ENCODE peak calls at places on chromosomes 12 and 14, in eight cellular contexts. One of them, this sample, is unnamed.
A peak's percentile ranks its signal among the peaks of the same experiment; 100 is the strongest.

GRCh38 chr12:47980172-47980571 is 16.8 kb downstream of the TMEM106C start:
- DNase-seq in lower lobe of right lung: no peak
- DNase-seq in stimulated activated naive CD4-positive, alpha-beta T cell treated with Interleukin-2 at 50 U/mL for 16 hours: no peak
- DNase-seq in prostate gland: no peak
- DNase-seq in HEK293T: no peak
- DNase-seq in fibroblast of the aortic adventitia: no peak
- DNase-seq in spleen: peak; percentile 54
- DNase-seq in NCI-H748 treated with DMSO at 0.1 percent for 48 hours: no peak
- DNase-seq in this sample: no peak

GRCh38 chr12:17588968-17589367 is 501.0 kb downstream of the RERGL start:
- DNase-seq in lower lobe of right lung: no peak
- DNase-seq in stimulated activated naive CD4-positive, alpha-beta T cell treated with Interleukin-2 at 50 U/mL for 16 hours: no peak
- DNase-seq in prostate gland: no peak
- DNase-seq in HEK293T: peak; percentile 23
- DNase-seq in fibroblast of the aortic adventitia: no peak
- DNase-seq in spleen: no peak
- DNase-seq in NCI-H748 treated with DMSO at 0.1 percent for 48 hours: peak; percentile 57
- DNase-seq in this sample: no peak

GRCh38 chr12:21725731-21726130 is 48.8 kb downstream of the KCNJ8 start:
- DNase-seq in lower lobe of right lung: no peak
- DNase-seq in stimulated activated naive CD4-positive, alpha-beta T cell treated with Interleukin-2 at 50 U/mL for 16 hours: no peak
- DNase-seq in prostate gland: peak; percentile 29
- DNase-seq in HEK293T: no peak
- DNase-seq in fibroblast of the aortic adventitia: peak; percentile 37
- DNase-seq in spleen: no peak
- DNase-seq in NCI-H748 treated with DMSO at 0.1 percent for 48 hours: no peak
- DNase-seq in this sample: no peak

GRCh38 chr14:68947802-68948201 is 31.3 kb downstream of the ACTN1 start:
- DNase-seq in lower lobe of right lung: no peak
- DNase-seq in stimulated activated naive CD4-positive, alpha-beta T cell treated with Interleukin-2 at 50 U/mL for 16 hours: no peak
- DNase-seq in prostate gland: peak; percentile 36
- DNase-seq in HEK293T: no peak
- DNase-seq in fibroblast of the aortic adventitia: peak; percentile 79
- DNase-seq in spleen: peak; percentile 70
- DNase-seq in NCI-H748 treated with DMSO at 0.1 percent for 48 hours: no peak
- DNase-seq in this sample: peak; percentile 93

GRCh38 chr12:41365653-41366131 is 177.6 kb downstream of the PDZRN4 start:
- DNase-seq in lower lobe of right lung: no peak
- DNase-seq in stimulated activated naive CD4-positive, alpha-beta T cell treated with Interleukin-2 at 50 U/mL for 16 hours: no peak
- DNase-seq in prostate gland: no peak
- DNase-seq in HEK293T: peak; percentile 43
- DNase-seq in fibroblast of the aortic adventitia: no peak
- DNase-seq in spleen: no peak
- DNase-seq in NCI-H748 treated with DMSO at 0.1 percent for 48 hours: peak; percentile 91
- DNase-seq in this sample: no peak

GRCh38 chr14:105529506-105530445 is 3.4 kb downstream of the TMEM121 start:
- DNase-seq in lower lobe of right lung: peak; percentile 51
- DNase-seq in stimulated activated naive CD4-positive, alpha-beta T cell treated with Interleukin-2 at 50 U/mL for 16 hours: peak; percentile 42
- DNase-seq in prostate gland: no peak
- DNase-seq in HEK293T: no peak
- DNase-seq in fibroblast of the aortic adventitia: no peak
- DNase-seq in spleen: peak; percentile 89
- DNase-seq in NCI-H748 treated with DMSO at 0.1 percent for 48 hours: no peak
- DNase-seq in this sample: no peak

GRCh38 chr12:29160230-29160629 is 11.2 kb downstream of the FAR2 start:
- DNase-seq in lower lobe of right lung: no peak
- DNase-seq in stimulated activated naive CD4-positive, alpha-beta T cell treated with Interleukin-2 at 50 U/mL for 16 hours: peak; percentile 5
- DNase-seq in prostate gland: no peak
- DNase-seq in HEK293T: no peak
- DNase-seq in fibroblast of the aortic adventitia: no peak
- DNase-seq in spleen: no peak
- DNase-seq in NCI-H748 treated with DMSO at 0.1 percent for 48 hours: no peak
- DNase-seq in this sample: peak; percentile 18

GRCh38 chr12:27822076-27822712 is 42.2 kb upstream of the MANSC4 start:
- DNase-seq in lower lobe of right lung: no peak
- DNase-seq in stimulated activated naive CD4-positive, alpha-beta T cell treated with Interleukin-2 at 50 U/mL for 16 hours: peak; percentile 77
- DNase-seq in prostate gland: no peak
- DNase-seq in HEK293T: no peak
- DNase-seq in fibroblast of the aortic adventitia: peak; percentile 65
- DNase-seq in spleen: no peak
- DNase-seq in NCI-H748 treated with DMSO at 0.1 percent for 48 hours: no peak
- DNase-seq in this sample: peak; percentile 80

GRCh38 chr12:95788637-95789036 is 1.9 kb downstream of the NTN4 start:
- DNase-seq in lower lobe of right lung: no peak
- DNase-seq in stimulated activated naive CD4-positive, alpha-beta T cell treated with Interleukin-2 at 50 U/mL for 16 hours: no peak
- DNase-seq in prostate gland: no peak
- DNase-seq in HEK293T: no peak
- DNase-seq in fibroblast of the aortic adventitia: peak; percentile 61
- DNase-seq in spleen: no peak
- DNase-seq in NCI-H748 treated with DMSO at 0.1 percent for 48 hours: no peak
- DNase-seq in this sample: peak; percentile 57

GRCh38 chr12:51318846-51319570 is 5.0 kb downstream of the BIN2 start:
- DNase-seq in lower lobe of right lung: peak; percentile 56
- DNase-seq in stimulated activated naive CD4-positive, alpha-beta T cell treated with Interleukin-2 at 50 U/mL for 16 hours: peak; percentile 5
- DNase-seq in prostate gland: no peak
- DNase-seq in HEK293T: no peak
- DNase-seq in fibroblast of the aortic adventitia: no peak
- DNase-seq in spleen: peak; percentile 80
- DNase-seq in NCI-H748 treated with DMSO at 0.1 percent for 48 hours: no peak
- DNase-seq in this sample: no peak

GRCh38 chr12:123928274-123928865 is 44.3 kb downstream of the CCDC92 start:
- DNase-seq in lower lobe of right lung: no peak
- DNase-seq in stimulated activated naive CD4-positive, alpha-beta T cell treated with Interleukin-2 at 50 U/mL for 16 hours: no peak
- DNase-seq in prostate gland: no peak
- DNase-seq in HEK293T: no peak
- DNase-seq in fibroblast of the aortic adventitia: no peak
- DNase-seq in spleen: no peak
- DNase-seq in NCI-H748 treated with DMSO at 0.1 percent for 48 hours: no peak
- DNase-seq in this sample: no peak

GRCh38 chr12:65881965-65882413 is 57.7 kb downstream of the HMGA2 start:
- DNase-seq in lower lobe of right lung: peak; percentile 79
- DNase-seq in stimulated activated naive CD4-positive, alpha-beta T cell treated with Interleukin-2 at 50 U/mL for 16 hours: no peak
- DNase-seq in prostate gland: peak; percentile 50
- DNase-seq in HEK293T: no peak
- DNase-seq in fibroblast of the aortic adventitia: peak; percentile 96
- DNase-seq in spleen: peak; percentile 89
- DNase-seq in NCI-H748 treated with DMSO at 0.1 percent for 48 hours: no peak
- DNase-seq in this sample: peak; percentile 90

GRCh38 chr14:92986254-92987147 is 63.6 kb downstream of the CHGA start:
- DNase-seq in lower lobe of right lung: peak; percentile 28
- DNase-seq in stimulated activated naive CD4-positive, alpha-beta T cell treated with Interleukin-2 at 50 U/mL for 16 hours: no peak
- DNase-seq in prostate gland: peak; percentile 39
- DNase-seq in HEK293T: no peak
- DNase-seq in fibroblast of the aortic adventitia: peak; percentile 60
- DNase-seq in spleen: peak; percentile 64
- DNase-seq in NCI-H748 treated with DMSO at 0.1 percent for 48 hours: no peak
- DNase-seq in this sample: peak; percentile 64

GRCh38 chr12:112381421-112381897 is 772 bp downstream of the HECTD4 start:
- DNase-seq in lower lobe of right lung: peak; percentile 54
- DNase-seq in stimulated activated naive CD4-positive, alpha-beta T cell treated with Interleukin-2 at 50 U/mL for 16 hours: peak; percentile 23
- DNase-seq in prostate gland: peak; percentile 20
- DNase-seq in HEK293T: peak; percentile 45
- DNase-seq in fibroblast of the aortic adventitia: no peak
- DNase-seq in spleen: no peak
- DNase-seq in NCI-H748 treated with DMSO at 0.1 percent for 48 hours: peak; percentile 10
- DNase-seq in this sample: no peak

GRCh38 chr12:25716842-25717241 is 163.8 kb upstream of the LMNTD1 start:
- DNase-seq in lower lobe of right lung: no peak
- DNase-seq in stimulated activated naive CD4-positive, alpha-beta T cell treated with Interleukin-2 at 50 U/mL for 16 hours: no peak
- DNase-seq in prostate gland: no peak
- DNase-seq in HEK293T: no peak
- DNase-seq in fibroblast of the aortic adventitia: peak; percentile 36
- DNase-seq in spleen: no peak
- DNase-seq in NCI-H748 treated with DMSO at 0.1 percent for 48 hours: no peak
- DNase-seq in this sample: no peak

GRCh38 chr14:67332468-67332867 is 27.1 kb downstream of the ATP6V1D start:
- DNase-seq in lower lobe of right lung: no peak
- DNase-seq in stimulated activated naive CD4-positive, alpha-beta T cell treated with Interleukin-2 at 50 U/mL for 16 hours: no peak
- DNase-seq in prostate gland: no peak
- DNase-seq in HEK293T: no peak
- DNase-seq in fibroblast of the aortic adventitia: no peak
- DNase-seq in spleen: no peak
- DNase-seq in NCI-H748 treated with DMSO at 0.1 percent for 48 hours: no peak
- DNase-seq in this sample: no peak

GRCh38 chr14:101050901-101051490 is 147.5 kb upstream of the RTL1 start:
- DNase-seq in lower lobe of right lung: no peak
- DNase-seq in stimulated activated naive CD4-positive, alpha-beta T cell treated with Interleukin-2 at 50 U/mL for 16 hours: no peak
- DNase-seq in prostate gland: no peak
- DNase-seq in HEK293T: no peak
- DNase-seq in fibroblast of the aortic adventitia: no peak
- DNase-seq in spleen: no peak
- DNase-seq in NCI-H748 treated with DMSO at 0.1 percent for 48 hours: no peak
- DNase-seq in this sample: no peak

GRCh38 chr12:19198272-19198671 is 68.7 kb downstream of the PLEKHA5 start:
- DNase-seq in lower lobe of right lung: no peak
- DNase-seq in stimulated activated naive CD4-positive, alpha-beta T cell treated with Interleukin-2 at 50 U/mL for 16 hours: no peak
- DNase-seq in prostate gland: no peak
- DNase-seq in HEK293T: no peak
- DNase-seq in fibroblast of the aortic adventitia: peak; percentile 81
- DNase-seq in spleen: no peak
- DNase-seq in NCI-H748 treated with DMSO at 0.1 percent for 48 hours: no peak
- DNase-seq in this sample: peak; percentile 78

GRCh38 chr12:110921262-110921661 is 883 bp upstream of the MYL2 start:
- DNase-seq in lower lobe of right lung: no peak
- DNase-seq in stimulated activated naive CD4-positive, alpha-beta T cell treated with Interleukin-2 at 50 U/mL for 16 hours: no peak
- DNase-seq in prostate gland: no peak
- DNase-seq in HEK293T: no peak
- DNase-seq in fibroblast of the aortic adventitia: peak; percentile 37
- DNase-seq in spleen: no peak
- DNase-seq in NCI-H748 treated with DMSO at 0.1 percent for 48 hours: no peak
- DNase-seq in this sample: peak; percentile 56

GRCh38 chr12:123983822-123984485 is 10.9 kb downstream of the ZNF664 start:
- DNase-seq in lower lobe of right lung: no peak
- DNase-seq in stimulated activated naive CD4-positive, alpha-beta T cell treated with Interleukin-2 at 50 U/mL for 16 hours: peak; percentile 14
- DNase-seq in prostate gland: peak; percentile 27
- DNase-seq in HEK293T: peak; percentile 56
- DNase-seq in fibroblast of the aortic adventitia: peak; percentile 85
- DNase-seq in spleen: no peak
- DNase-seq in NCI-H748 treated with DMSO at 0.1 percent for 48 hours: peak; percentile 25
- DNase-seq in this sample: peak; percentile 85

GRCh38 chr12:1083888-1084262 is 92.9 kb downstream of the ERC1 start:
- DNase-seq in lower lobe of right lung: no peak
- DNase-seq in stimulated activated naive CD4-positive, alpha-beta T cell treated with Interleukin-2 at 50 U/mL for 16 hours: no peak
- DNase-seq in prostate gland: peak; percentile 53
- DNase-seq in HEK293T: peak; percentile 56
- DNase-seq in fibroblast of the aortic adventitia: peak; percentile 92
- DNase-seq in spleen: no peak
- DNase-seq in NCI-H748 treated with DMSO at 0.1 percent for 48 hours: peak; percentile 46
- DNase-seq in this sample: peak; percentile 84

GRCh38 chr12:129193263-129193871 is 340.1 kb downstream of the GLT1D1 start:
- DNase-seq in lower lobe of right lung: no peak
- DNase-seq in stimulated activated naive CD4-positive, alpha-beta T cell treated with Interleukin-2 at 50 U/mL for 16 hours: no peak
- DNase-seq in prostate gland: no peak
- DNase-seq in HEK293T: no peak
- DNase-seq in fibroblast of the aortic adventitia: no peak
- DNase-seq in spleen: no peak
- DNase-seq in NCI-H748 treated with DMSO at 0.1 percent for 48 hours: no peak
- DNase-seq in this sample: no peak

GRCh38 chr12:76784600-76785051 is 20.7 kb downstream of the ZDHHC17 start:
- DNase-seq in lower lobe of right lung: no peak
- DNase-seq in stimulated activated naive CD4-positive, alpha-beta T cell treated with Interleukin-2 at 50 U/mL for 16 hours: no peak
- DNase-seq in prostate gland: peak; percentile 21
- DNase-seq in HEK293T: no peak
- DNase-seq in fibroblast of the aortic adventitia: peak; percentile 87
- DNase-seq in spleen: no peak
- DNase-seq in NCI-H748 treated with DMSO at 0.1 percent for 48 hours: no peak
- DNase-seq in this sample: peak; percentile 67

GRCh38 chr12:131775124-131775903 is 52.9 kb upstream of the MMP17 start:
- DNase-seq in lower lobe of right lung: no peak
- DNase-seq in stimulated activated naive CD4-positive, alpha-beta T cell treated with Interleukin-2 at 50 U/mL for 16 hours: no peak
- DNase-seq in prostate gland: no peak
- DNase-seq in HEK293T: no peak
- DNase-seq in fibroblast of the aortic adventitia: no peak
- DNase-seq in spleen: no peak
- DNase-seq in NCI-H748 treated with DMSO at 0.1 percent for 48 hours: no peak
- DNase-seq in this sample: no peak

GRCh38 chr12:130162267-130162666 is at the start of gene FZD10:
- DNase-seq in lower lobe of right lung: no peak
- DNase-seq in stimulated activated naive CD4-positive, alpha-beta T cell treated with Interleukin-2 at 50 U/mL for 16 hours: no peak
- DNase-seq in prostate gland: peak; percentile 75
- DNase-seq in HEK293T: peak; percentile 60
- DNase-seq in fibroblast of the aortic adventitia: no peak
- DNase-seq in spleen: no peak
- DNase-seq in NCI-H748 treated with DMSO at 0.1 percent for 48 hours: no peak
- DNase-seq in this sample: no peak

GRCh38 chr12:51270847-51271518 is 768 bp upstream of the SMAGP start:
- DNase-seq in lower lobe of right lung: no peak
- DNase-seq in stimulated activated naive CD4-positive, alpha-beta T cell treated with Interleukin-2 at 50 U/mL for 16 hours: no peak
- DNase-seq in prostate gland: no peak
- DNase-seq in HEK293T: no peak
- DNase-seq in fibroblast of the aortic adventitia: peak; percentile 77
- DNase-seq in spleen: no peak
- DNase-seq in NCI-H748 treated with DMSO at 0.1 percent for 48 hours: no peak
- DNase-seq in this sample: peak; percentile 70

GRCh38 chr14:90611936-90612335 is 204.3 kb downstream of the TTC7B start:
- DNase-seq in lower lobe of right lung: no peak
- DNase-seq in stimulated activated naive CD4-positive, alpha-beta T cell treated with Interleukin-2 at 50 U/mL for 16 hours: no peak
- DNase-seq in prostate gland: no peak
- DNase-seq in HEK293T: no peak
- DNase-seq in fibroblast of the aortic adventitia: peak; percentile 49
- DNase-seq in spleen: no peak
- DNase-seq in NCI-H748 treated with DMSO at 0.1 percent for 48 hours: no peak
- DNase-seq in this sample: peak; percentile 72

GRCh38 chr12:10113085-10113484 is 14.3 kb upstream of the CLEC1A start:
- DNase-seq in lower lobe of right lung: no peak
- DNase-seq in stimulated activated naive CD4-positive, alpha-beta T cell treated with Interleukin-2 at 50 U/mL for 16 hours: no peak
- DNase-seq in prostate gland: no peak
- DNase-seq in HEK293T: no peak
- DNase-seq in fibroblast of the aortic adventitia: no peak
- DNase-seq in spleen: no peak
- DNase-seq in NCI-H748 treated with DMSO at 0.1 percent for 48 hours: no peak
- DNase-seq in this sample: no peak

GRCh38 chr12:94049718-94050117 is 98.7 kb upstream of the PLXNC1 start:
- DNase-seq in lower lobe of right lung: no peak
- DNase-seq in stimulated activated naive CD4-positive, alpha-beta T cell treated with Interleukin-2 at 50 U/mL for 16 hours: no peak
- DNase-seq in prostate gland: no peak
- DNase-seq in HEK293T: no peak
- DNase-seq in fibroblast of the aortic adventitia: no peak
- DNase-seq in spleen: no peak
- DNase-seq in NCI-H748 treated with DMSO at 0.1 percent for 48 hours: no peak
- DNase-seq in this sample: no peak

GRCh38 chr14:106318700-106319099 is 792.3 kb downstream of the TMEM121 start:
- DNase-seq in lower lobe of right lung: no peak
- DNase-seq in stimulated activated naive CD4-positive, alpha-beta T cell treated with Interleukin-2 at 50 U/mL for 16 hours: peak; percentile 13
- DNase-seq in prostate gland: no peak
- DNase-seq in HEK293T: no peak
- DNase-seq in fibroblast of the aortic adventitia: no peak
- DNase-seq in spleen: no peak
- DNase-seq in NCI-H748 treated with DMSO at 0.1 percent for 48 hours: no peak
- DNase-seq in this sample: no peak

GRCh38 chr14:50023671-50024490 is 92.5 kb downstream of the VCPKMT start:
- DNase-seq in lower lobe of right lung: no peak
- DNase-seq in stimulated activated naive CD4-positive, alpha-beta T cell treated with Interleukin-2 at 50 U/mL for 16 hours: no peak
- DNase-seq in prostate gland: no peak
- DNase-seq in HEK293T: no peak
- DNase-seq in fibroblast of the aortic adventitia: peak; percentile 91
- DNase-seq in spleen: no peak
- DNase-seq in NCI-H748 treated with DMSO at 0.1 percent for 48 hours: no peak
- DNase-seq in this sample: peak; percentile 65

This sample was measured in fibroblast of pulmonary artery.